ENCODE peak calls at places on chromosomes 11 and 22, in four cellular contexts. L is heart right ventricle, H is IMR-90, D is psoas muscle. C is an unnamed sample. For H3K9me3, H3K4me1 and H3K36me3, the result is how much of the 10 kb centered on the place peaks cover.

GRCh38 chr11:32830413-32830738 is 649 bp downstream of the PRRG4 start:
- DNase-seq in D (no peak), H (no peak), L (no peak), C (no peak)

GRCh38 chr11:73331138-73331916 is 23.3 kb downstream of the ARHGEF17 start:
- DNase-seq in L (no peak), D (peak), H (peak), C (peak)

GRCh38 chr11:64562723-64563351 is 28.2 kb upstream of the SLC22A12 start:
- DNase-seq in L (no peak), D (peak), H (no peak), C (no peak)

GRCh38 chr11:41659990-41660389 is 200.5 kb upstream of the LRRC4C start:
- DNase-seq in H (no peak), L (no peak), D (no peak), C (no peak)

GRCh38 chr11:11400635-11401232 is 47.7 kb upstream of the CSNK2A3 start:
- DNase-seq in D (no peak), L (no peak), H (no peak), C (peak)

GRCh38 chr11:16945671-16946469 is 68.3 kb downstream of the PLEKHA7 start:
- DNase-seq in L (peak), D (no peak), H (peak), C (peak)

GRCh38 chr11:8765294-8765693 is 82.7 kb downstream of the RPL27A start:
- DNase-seq in D (no peak), L (no peak), H (peak), C (no peak)

GRCh38 chr11:22471405-22471804 is 133.2 kb downstream of the SLC17A6 start:
- DNase-seq in L (no peak), D (no peak), H (no peak), C (no peak)

GRCh38 chr11:1236316-1237127 is 13.7 kb downstream of the MUC5B start:
- DNase-seq in L (no peak), H (no peak), D (peak), C (no peak)

GRCh38 chr22:48574776-48575566 is 1252.7 kb downstream of the BRD1 start:
- DNase-seq in H (no peak), L (no peak), D (peak), C (no peak)

GRCh38 chr11:36149538-36150242 is 139.5 kb downstream of the COMMD9 start:
- DNase-seq in D (peak), H (peak), L (peak), C (peak)

GRCh38 chr22:43550024-43550620 is 138.3 kb downstream of the MPPED1 start:
- DNase-seq in D (no peak), H (no peak), L (no peak), C (no peak)

GRCh38 chr11:76638267-76639197 is 32.0 kb downstream of the LRRC32 start:
- DNase-seq in D (no peak), L (no peak), H (no peak), C (no peak)

DNA sequence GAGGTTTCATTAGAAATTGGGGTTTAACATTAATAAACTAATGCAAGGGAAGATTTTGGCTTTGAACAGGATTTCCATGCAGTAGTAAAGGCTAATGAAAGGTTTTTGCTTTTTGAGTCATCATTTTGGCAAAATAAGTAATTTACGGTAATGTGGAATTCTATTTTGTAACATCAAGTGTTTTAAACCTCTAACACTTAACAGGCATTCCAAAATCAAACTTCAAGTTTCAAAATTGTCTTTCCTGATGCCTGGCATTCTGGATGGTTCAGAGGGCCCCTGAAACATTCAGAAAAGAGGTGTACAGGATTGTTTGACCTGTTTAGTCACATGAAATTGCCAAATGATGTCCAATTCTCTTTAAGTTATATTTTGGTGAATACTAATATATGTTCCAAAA is 90.4 kb upstream of the GNAZ start:
- DNase-seq in H (no peak), L (no peak), D (no peak), C (no peak)
- H3K9me3 ChIP-seq in H (under half), L (under half), D (under half), C (under half)

DNA sequence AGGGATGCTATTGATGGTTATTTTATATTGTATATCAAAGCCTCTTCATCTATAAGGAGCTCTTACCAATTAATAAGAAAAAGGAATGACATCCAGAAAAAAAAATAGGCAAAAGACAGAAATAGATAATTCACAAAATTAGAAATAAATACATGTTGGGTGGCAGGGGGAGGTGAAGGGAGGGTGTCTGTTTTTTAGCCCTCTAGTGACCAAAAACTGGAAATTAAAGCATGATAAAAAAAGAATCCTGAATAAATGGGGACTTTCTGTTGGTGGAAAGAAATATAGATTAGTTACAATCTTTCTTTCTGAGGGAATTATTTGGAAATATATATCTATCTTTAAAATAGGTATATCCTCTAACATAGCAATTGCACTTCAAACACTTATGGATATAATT is 42.0 kb upstream of the TTC36 start:
- DNase-seq in H (no peak), L (no peak), D (no peak), C (no peak)
- H3K4me1 ChIP-seq in H (under half), L (under half), D (under half), C (under half)

GRCh38 chr11:66261578-66261977 is 6.9 kb upstream of the RAB1B start:
- DNase-seq in H (no peak), L (no peak), D (peak), C (no peak)

GRCh38 chr11:66263785-66264184 is 4.7 kb upstream of the RAB1B start:
- DNase-seq in H (no peak), D (no peak), L (no peak), C (no peak)

GRCh38 chr11:66262191-66262590 is 6.2 kb upstream of the RAB1B start:
- DNase-seq in L (no peak), D (peak), H (no peak), C (no peak)

GRCh38 chr11:66263231-66263630 is 5.2 kb upstream of the RAB1B start:
- DNase-seq in D (no peak), L (no peak), H (no peak), C (no peak)

GRCh38 chr11:66262696-66263095 is 5.7 kb upstream of the RAB1B start:
- DNase-seq in H (no peak), L (no peak), D (peak), C (no peak)
- H3K36me3 ChIP-seq in H (half or more), L (under half), D (half or more), C (under half)

DNA sequence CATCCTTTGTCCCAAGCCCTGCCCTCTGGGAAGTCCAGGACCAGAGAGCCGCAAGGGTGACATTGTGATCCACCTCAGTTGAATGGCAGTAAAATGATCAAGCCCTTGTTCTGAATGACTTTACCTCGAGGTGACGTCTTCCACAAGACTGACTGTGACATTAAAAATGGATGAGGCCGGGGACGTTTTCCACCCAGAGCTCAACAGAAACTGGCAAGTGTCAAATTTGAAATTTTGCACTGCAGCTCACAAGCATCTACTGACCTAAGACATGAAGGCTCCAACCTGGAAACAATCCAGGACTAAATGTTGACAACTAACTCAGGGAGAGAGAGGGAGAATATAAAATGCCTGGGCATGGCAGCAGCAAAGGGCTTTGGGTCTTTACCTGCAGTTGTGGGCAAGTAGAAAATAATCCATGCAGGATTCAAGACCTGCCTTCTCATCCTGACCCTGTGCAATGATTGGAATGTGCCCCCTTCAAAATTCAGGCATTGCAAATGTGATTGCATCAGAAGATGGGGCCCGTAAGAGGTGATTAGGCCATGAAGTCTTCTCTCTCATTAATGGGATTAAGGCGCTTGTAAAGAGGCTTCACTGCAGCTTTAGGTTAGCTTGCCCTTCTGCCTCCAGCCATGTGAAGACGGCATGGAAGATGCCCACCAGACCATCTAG is 33.6 kb upstream of the CLMP start:
- DNase-seq in H (no peak), L (no peak), D (no peak), C (no peak)
- H3K9me3 ChIP-seq in H (under half), L (under half), D (under half), C (under half)

DNA sequence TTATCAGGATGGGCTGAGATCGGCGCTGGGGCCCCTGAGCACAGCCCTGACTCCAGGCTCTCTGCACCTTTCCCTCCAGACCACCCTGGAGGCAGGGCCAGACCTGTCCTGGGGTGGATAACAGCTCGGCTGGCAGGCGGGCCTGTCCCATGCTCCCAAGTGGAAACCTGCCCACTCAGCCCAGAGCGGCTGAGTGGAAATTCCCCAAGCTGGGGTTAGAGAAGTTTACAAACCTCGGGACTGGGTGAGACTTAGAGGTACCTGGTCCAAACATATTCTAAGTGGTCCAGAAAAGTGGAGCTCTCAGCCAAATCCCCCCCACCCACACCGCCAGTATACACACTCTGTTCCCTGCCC is 4.8 kb upstream of the FXYD2 start:
- DNase-seq in L (no peak), H (no peak), D (no peak), C (no peak)
- H3K4me1 ChIP-seq in L (half or more), H (under half), D (under half), C (under half)